ENCODE peak calls at places on chromosomes 12 and 14, in seven cellular contexts. B, Y, P, G, L, D and Q are unnamed samples.

GRCh38 chr14:104360522-104360921 is 219.0 kb upstream of the C14orf180 start:
- DNase-seq in D (no peak), B (no peak), G (no peak), L (no peak), P (no peak), Y (no peak), Q (peak; percentile 9)

GRCh38 chr12:6868211-6869048 is 1.1 kb downstream of the TPI1 start:
- DNase-seq in L (peak; percentile 53), D (no peak), B (no peak), G (no peak), Y (no peak), P (no peak), Q (no peak)

GRCh38 chr12:32115404-32116104 is 8.9 kb downstream of the BICD1 start:
- DNase-seq in L (no peak), G (peak; percentile 97), Y (peak; percentile 99), B (peak; percentile 86), D (no peak), P (peak; percentile 98), Q (peak; percentile 96)

GRCh38 chr14:65639216-65639615 is 226.7 kb downstream of the FUT8 start:
- DNase-seq in G (peak; percentile 3), D (no peak), B (no peak), L (no peak), P (no peak), Y (peak; percentile 37), Q (no peak)

GRCh38 chr12:48991247-48992050 is 7.7 kb downstream of the DDN start:
- DNase-seq in B (no peak), L (no peak), P (no peak), Y (no peak), G (no peak), D (no peak), Q (no peak)

GRCh38 chr12:52081263-52081733 is 1.8 kb downstream of the SMIM41 start:
- DNase-seq in Y (no peak), B (no peak), P (no peak), L (no peak), D (no peak), G (no peak), Q (no peak)

GRCh38 chr12:55816876-55817351 is 610 bp downstream of the SARNP start:
- DNase-seq in B (no peak), G (no peak), L (peak; percentile 56), P (no peak), D (no peak), Y (no peak), Q (no peak)

GRCh38 chr12:106974525-106974924 is 12.4 kb downstream of the MTERF2 start:
- DNase-seq in Y (no peak), L (no peak), B (no peak), D (no peak), G (no peak), P (no peak), Q (no peak)

GRCh38 chr14:104343294-104343625 is 204.9 kb downstream of the KIF26A start:
- DNase-seq in Y (no peak), P (no peak), G (no peak), B (no peak), L (no peak), D (no peak), Q (peak; percentile 31)

GRCh38 chr12:131808744-131809371 is 19.3 kb upstream of the MMP17 start:
- DNase-seq in D (peak; percentile 46), P (no peak), L (no peak), B (no peak), G (no peak), Y (no peak), Q (no peak)

GRCh38 chr12:32270818-32271710 is 128.3 kb upstream of the FGD4 start:
- DNase-seq in B (no peak), L (peak; percentile 93), G (no peak), D (no peak), Y (peak; percentile 54), P (peak; percentile 17), Q (no peak)

GRCh38 chr14:38505221-38506095 is 249.6 kb upstream of the CLEC14A start:
- DNase-seq in D (no peak), Y (peak; percentile 43), P (no peak), L (no peak), B (no peak), G (no peak), Q (no peak)

GRCh38 chr12:59322473-59322872 is 273.4 kb upstream of the SLC16A7 start:
- DNase-seq in D (no peak), L (no peak), B (no peak), P (no peak), G (no peak), Y (no peak), Q (no peak)

GRCh38 chr12:2902287-2902880 is 11.7 kb downstream of the TULP3 start:
- DNase-seq in G (no peak), L (peak; percentile 75), B (peak; percentile 28), Y (peak; percentile 74), D (no peak), P (no peak), Q (no peak)

GRCh38 chr14:89284368-89285058 is 132.5 kb downstream of the FOXN3 start:
- DNase-seq in Y (peak; percentile 92), L (no peak), D (no peak), G (no peak), B (no peak), P (peak; percentile 63), Q (peak; percentile 66)

GRCh38 chr12:123106640-123107359 is 44.1 kb downstream of the PITPNM2 start:
- DNase-seq in B (no peak), P (no peak), L (peak; percentile 80), Y (no peak), G (no peak), D (peak; percentile 54), Q (no peak)

GRCh38 chr14:34374998-34375740 is 86.9 kb downstream of the SPTSSA start:
- DNase-seq in D (no peak), G (peak; percentile 84), P (no peak), B (no peak), Y (no peak), L (no peak), Q (no peak)

GRCh38 chr12:63994704-63995103 is 150.2 kb downstream of the SRGAP1 start:
- DNase-seq in D (no peak), B (no peak), G (no peak), P (peak; percentile 62), Y (peak; percentile 30), L (no peak), Q (no peak)

GRCh38 chr12:6029401-6029800 is 84.3 kb upstream of the ANO2 start:
- DNase-seq in D (no peak), L (no peak), B (no peak), G (no peak), Y (no peak), P (no peak), Q (no peak)

GRCh38 chr14:88668448-88669116 is 105.7 kb downstream of the ZC3H14 start:
- DNase-seq in P (no peak), D (no peak), B (no peak), L (no peak), Y (no peak), G (no peak), Q (no peak)

GRCh38 chr12:42162198-42162597 is 17.5 kb upstream of the GXYLT1 start:
- DNase-seq in G (peak; percentile 55), D (no peak), P (no peak), B (no peak), Y (peak; percentile 17), L (no peak), Q (no peak)

GRCh38 chr14:21302013-21302857 is 22.4 kb downstream of the RPGRIP1 start:
- DNase-seq in Y (no peak), D (no peak), G (no peak), L (no peak), P (no peak), B (no peak), Q (no peak)

GRCh38 chr14:21298358-21298757 is 18.5 kb downstream of the RPGRIP1 start:
- DNase-seq in D (no peak), P (no peak), Y (no peak), G (no peak), B (no peak), L (peak; percentile 6), Q (no peak)

GRCh38 chr14:21299562-21300130 is 19.8 kb downstream of the RPGRIP1 start:
- DNase-seq in L (no peak), Y (no peak), P (no peak), D (no peak), G (no peak), B (no peak), Q (no peak)

DNA sequence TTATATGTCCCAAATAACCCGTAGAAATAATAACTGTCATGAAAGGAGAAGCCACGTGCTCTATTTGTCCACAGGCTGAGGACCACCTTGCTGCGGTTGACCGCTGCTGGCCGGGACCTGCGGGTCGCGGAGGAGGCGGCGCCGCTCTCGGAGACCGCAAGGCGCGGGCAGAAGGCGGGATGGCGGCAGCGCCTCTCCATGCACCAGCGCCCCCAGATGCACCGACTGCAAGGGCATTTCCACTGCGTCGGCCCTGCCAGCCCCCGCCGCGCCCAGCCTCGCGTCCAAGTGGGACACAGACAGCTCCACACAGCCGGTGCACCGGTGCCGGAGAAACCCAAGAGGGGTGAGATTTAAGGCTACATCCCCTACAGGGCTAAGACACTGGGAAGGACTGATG is 21.0 kb downstream of the RPGRIP1 start:
- DNase-seq in P (no peak), Y (no peak), B (no peak), D (peak; percentile 28), L (peak; percentile 40), G (no peak), Q (no peak)
- H3K4me3 ChIP-seq in P (no peak overlapping the region), Y (peak overlapping the region; percentile 37), B (no peak overlapping the region), D (no peak overlapping the region), L (no peak overlapping the region), G (no peak overlapping the region), Q (no peak overlapping the region)

DNA sequence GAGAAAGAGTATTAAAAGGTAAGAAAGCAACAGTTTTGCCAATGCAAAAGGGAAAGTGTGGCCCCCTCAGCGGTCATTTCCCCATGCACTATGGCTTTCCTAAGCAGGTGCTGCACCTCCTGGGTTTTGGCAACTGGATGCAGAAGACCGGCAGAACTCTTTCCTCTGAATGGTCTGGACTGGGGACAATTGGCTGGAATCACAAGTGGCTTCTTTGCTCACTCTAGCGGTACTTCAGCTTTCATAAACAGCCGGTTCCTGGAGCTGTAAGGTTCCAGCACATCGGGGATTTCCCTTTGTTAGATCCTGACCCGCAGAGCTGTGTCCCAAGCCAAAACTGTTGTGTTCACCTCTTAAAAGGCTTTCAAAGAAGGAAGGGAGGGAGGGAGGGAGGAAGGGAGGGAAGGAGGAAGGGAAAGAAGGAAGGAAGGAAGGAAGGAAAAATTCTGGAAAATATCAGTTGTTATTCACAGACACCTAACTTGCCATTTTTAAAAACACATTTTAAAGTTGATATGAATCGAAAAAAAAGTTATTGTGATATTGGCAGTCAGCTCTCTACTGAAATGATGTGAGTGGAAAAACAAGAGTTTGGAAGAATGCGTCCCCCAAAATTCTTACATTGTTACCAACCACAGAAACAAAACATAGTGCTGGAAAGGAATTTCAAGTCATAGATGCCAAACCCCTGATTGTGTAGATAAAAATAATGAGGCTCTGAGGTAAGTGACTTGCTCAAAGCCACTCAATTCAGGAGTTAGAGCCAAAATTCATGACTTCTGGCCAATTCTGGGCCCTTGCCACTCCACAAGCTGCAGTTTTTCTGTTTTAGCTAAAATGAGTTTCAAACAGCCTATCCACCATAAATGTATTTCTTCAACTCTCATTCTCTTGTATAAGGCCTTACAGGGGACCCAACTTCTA is 220.6 kb upstream of the HMGA2 start:
- DNase-seq in Y (peak; percentile 98), L (peak; percentile 69), D (no peak), P (peak; percentile 89), G (peak; percentile 89), B (no peak), Q (peak; percentile 64)
- H3K4me3 ChIP-seq in Y (peak overlapping the region; percentile 45), L (no peak overlapping the region), D (no peak overlapping the region), P (peak overlapping the region; percentile 44), G (peak overlapping the region; percentile 39), B (no peak overlapping the region), Q (peak overlapping the region; percentile 31)

GRCh38 chr12:108369736-108370396 is 30.8 kb upstream of the CMKLR1 start:
- DNase-seq in Y (no peak), P (no peak), D (no peak), G (no peak), L (peak; percentile 38), B (no peak), Q (no peak)
- H3K4me3 ChIP-seq in Y (no peak overlapping the region), P (no peak overlapping the region), D (no peak overlapping the region), G (no peak overlapping the region), L (no peak overlapping the region), B (no peak overlapping the region), Q (no peak overlapping the region)

GRCh38 chr12:26097046-26097878 is 27.6 kb downstream of the BHLHE41 start:
- DNase-seq in P (peak; percentile 59), L (peak; percentile 79), G (peak; percentile 72), Y (peak; percentile 88), D (peak; percentile 57), B (peak; percentile 72), Q (peak; percentile 54)
- H3K4me3 ChIP-seq in P (no peak overlapping the region), L (no peak overlapping the region), G (no peak overlapping the region), Y (no peak overlapping the region), D (no peak overlapping the region), B (no peak overlapping the region), Q (no peak overlapping the region)